ENCODE peak calls at places on chromosome 19, in six cellular contexts. One of them, this sample, is unnamed.

GRCh38 chr19:28217064-28217463 is 995.9 kb downstream of the UQCRFS1 start:
- DNase-seq in endothelial cell: no peak
- DNase-seq in prostate gland: no peak
- DNase-seq in stimulated activated CD4-positive, alpha-beta T cell treated with anti-CD3 and anti-CD28 coated beads, Interleukin-12 subunit alpha, Interleukin-12 subunit beta, amount 100 ng/mL, for 4 hours: no peak
- DNase-seq in hippocampal formation: no peak
- DNase-seq in activated CD4-positive, alpha-beta T cell treated with anti-CD3 and anti-CD28 coated beads, Interleukin-2, amount 10 ng/mL, durations not matched to agents 7 days and 5 days: no peak
- DNase-seq in this sample: no peak

GRCh38 chr19:737591-738093 is 13.3 kb upstream of the MISP start:
- DNase-seq in endothelial cell: peak
- DNase-seq in prostate gland: no peak
- DNase-seq in stimulated activated CD4-positive, alpha-beta T cell treated with anti-CD3 and anti-CD28 coated beads, Interleukin-12 subunit alpha, Interleukin-12 subunit beta, amount 100 ng/mL, for 4 hours: peak
- DNase-seq in hippocampal formation: no peak
- DNase-seq in activated CD4-positive, alpha-beta T cell treated with anti-CD3 and anti-CD28 coated beads, Interleukin-2, amount 10 ng/mL, durations not matched to agents 7 days and 5 days: peak
- DNase-seq in this sample: no peak

GRCh38 chr19:7734220-7735203 is 2.6 kb upstream of the CLEC4G start:
- DNase-seq in endothelial cell: no peak
- DNase-seq in prostate gland: no peak
- DNase-seq in stimulated activated CD4-positive, alpha-beta T cell treated with anti-CD3 and anti-CD28 coated beads, Interleukin-12 subunit alpha, Interleukin-12 subunit beta, amount 100 ng/mL, for 4 hours: no peak
- DNase-seq in hippocampal formation: no peak
- DNase-seq in activated CD4-positive, alpha-beta T cell treated with anti-CD3 and anti-CD28 coated beads, Interleukin-2, amount 10 ng/mL, durations not matched to agents 7 days and 5 days: no peak
- DNase-seq in this sample: no peak

GRCh38 chr19:50427997-50428425 is 4.7 kb upstream of the MYBPC2 start:
- DNase-seq in endothelial cell: no peak
- DNase-seq in prostate gland: peak
- DNase-seq in stimulated activated CD4-positive, alpha-beta T cell treated with anti-CD3 and anti-CD28 coated beads, Interleukin-12 subunit alpha, Interleukin-12 subunit beta, amount 100 ng/mL, for 4 hours: peak
- DNase-seq in hippocampal formation: peak
- DNase-seq in activated CD4-positive, alpha-beta T cell treated with anti-CD3 and anti-CD28 coated beads, Interleukin-2, amount 10 ng/mL, durations not matched to agents 7 days and 5 days: peak
- DNase-seq in this sample: peak

GRCh38 chr19:10835754-10836477 is at the start of gene TMED1:
- DNase-seq in endothelial cell: peak
- DNase-seq in prostate gland: peak
- DNase-seq in stimulated activated CD4-positive, alpha-beta T cell treated with anti-CD3 and anti-CD28 coated beads, Interleukin-12 subunit alpha, Interleukin-12 subunit beta, amount 100 ng/mL, for 4 hours: peak
- DNase-seq in hippocampal formation: peak
- DNase-seq in activated CD4-positive, alpha-beta T cell treated with anti-CD3 and anti-CD28 coated beads, Interleukin-2, amount 10 ng/mL, durations not matched to agents 7 days and 5 days: peak
- DNase-seq in this sample: peak

GRCh38 chr19:11064831-11065303 is 24.4 kb upstream of the LDLR start:
- DNase-seq in endothelial cell: no peak
- DNase-seq in prostate gland: no peak
- DNase-seq in stimulated activated CD4-positive, alpha-beta T cell treated with anti-CD3 and anti-CD28 coated beads, Interleukin-12 subunit alpha, Interleukin-12 subunit beta, amount 100 ng/mL, for 4 hours: no peak
- DNase-seq in hippocampal formation: no peak
- DNase-seq in activated CD4-positive, alpha-beta T cell treated with anti-CD3 and anti-CD28 coated beads, Interleukin-2, amount 10 ng/mL, durations not matched to agents 7 days and 5 days: no peak
- DNase-seq in this sample: no peak

GRCh38 chr19:48342841-48343540 is 17.6 kb downstream of the EMP3 start:
- DNase-seq in endothelial cell: no peak
- DNase-seq in prostate gland: no peak
- DNase-seq in stimulated activated CD4-positive, alpha-beta T cell treated with anti-CD3 and anti-CD28 coated beads, Interleukin-12 subunit alpha, Interleukin-12 subunit beta, amount 100 ng/mL, for 4 hours: no peak
- DNase-seq in hippocampal formation: no peak
- DNase-seq in activated CD4-positive, alpha-beta T cell treated with anti-CD3 and anti-CD28 coated beads, Interleukin-2, amount 10 ng/mL, durations not matched to agents 7 days and 5 days: no peak
- DNase-seq in this sample: no peak

GRCh38 chr19:39953915-39954314 is 17.1 kb upstream of the PSMC4 start:
- DNase-seq in endothelial cell: no peak
- DNase-seq in prostate gland: no peak
- DNase-seq in stimulated activated CD4-positive, alpha-beta T cell treated with anti-CD3 and anti-CD28 coated beads, Interleukin-12 subunit alpha, Interleukin-12 subunit beta, amount 100 ng/mL, for 4 hours: no peak
- DNase-seq in hippocampal formation: no peak
- DNase-seq in activated CD4-positive, alpha-beta T cell treated with anti-CD3 and anti-CD28 coated beads, Interleukin-2, amount 10 ng/mL, durations not matched to agents 7 days and 5 days: no peak
- DNase-seq in this sample: no peak

GRCh38 chr19:8324186-8325050 is 3.1 kb downstream of the RPS28 start:
- DNase-seq in endothelial cell: no peak
- DNase-seq in prostate gland: no peak
- DNase-seq in stimulated activated CD4-positive, alpha-beta T cell treated with anti-CD3 and anti-CD28 coated beads, Interleukin-12 subunit alpha, Interleukin-12 subunit beta, amount 100 ng/mL, for 4 hours: no peak
- DNase-seq in hippocampal formation: no peak
- DNase-seq in activated CD4-positive, alpha-beta T cell treated with anti-CD3 and anti-CD28 coated beads, Interleukin-2, amount 10 ng/mL, durations not matched to agents 7 days and 5 days: no peak
- DNase-seq in this sample: no peak

GRCh38 chr19:51546650-51547396 is 15.4 kb upstream of the SIGLEC6 start:
- DNase-seq in endothelial cell: peak
- DNase-seq in prostate gland: no peak
- DNase-seq in stimulated activated CD4-positive, alpha-beta T cell treated with anti-CD3 and anti-CD28 coated beads, Interleukin-12 subunit alpha, Interleukin-12 subunit beta, amount 100 ng/mL, for 4 hours: no peak
- DNase-seq in hippocampal formation: no peak
- DNase-seq in activated CD4-positive, alpha-beta T cell treated with anti-CD3 and anti-CD28 coated beads, Interleukin-2, amount 10 ng/mL, durations not matched to agents 7 days and 5 days: peak
- DNase-seq in this sample: no peak

GRCh38 chr19:49911381-49912145 is 14.9 kb upstream of the IL4I1 start:
- DNase-seq in endothelial cell: no peak
- DNase-seq in prostate gland: no peak
- DNase-seq in stimulated activated CD4-positive, alpha-beta T cell treated with anti-CD3 and anti-CD28 coated beads, Interleukin-12 subunit alpha, Interleukin-12 subunit beta, amount 100 ng/mL, for 4 hours: no peak
- DNase-seq in hippocampal formation: peak
- DNase-seq in activated CD4-positive, alpha-beta T cell treated with anti-CD3 and anti-CD28 coated beads, Interleukin-2, amount 10 ng/mL, durations not matched to agents 7 days and 5 days: no peak
- DNase-seq in this sample: no peak

GRCh38 chr19:459724-460511 is 915 bp downstream of the SHC2 start:
- DNase-seq in endothelial cell: peak
- DNase-seq in prostate gland: peak
- DNase-seq in stimulated activated CD4-positive, alpha-beta T cell treated with anti-CD3 and anti-CD28 coated beads, Interleukin-12 subunit alpha, Interleukin-12 subunit beta, amount 100 ng/mL, for 4 hours: peak
- DNase-seq in hippocampal formation: peak
- DNase-seq in activated CD4-positive, alpha-beta T cell treated with anti-CD3 and anti-CD28 coated beads, Interleukin-2, amount 10 ng/mL, durations not matched to agents 7 days and 5 days: peak
- DNase-seq in this sample: peak

GRCh38 chr19:6126335-6126974 is 9.0 kb upstream of the ACSBG2 start:
- DNase-seq in endothelial cell: no peak
- DNase-seq in prostate gland: no peak
- DNase-seq in stimulated activated CD4-positive, alpha-beta T cell treated with anti-CD3 and anti-CD28 coated beads, Interleukin-12 subunit alpha, Interleukin-12 subunit beta, amount 100 ng/mL, for 4 hours: no peak
- DNase-seq in hippocampal formation: no peak
- DNase-seq in activated CD4-positive, alpha-beta T cell treated with anti-CD3 and anti-CD28 coated beads, Interleukin-2, amount 10 ng/mL, durations not matched to agents 7 days and 5 days: peak
- DNase-seq in this sample: no peak

GRCh38 chr19:2121416-2122051 is 24.8 kb downstream of the IZUMO4 start:
- DNase-seq in endothelial cell: no peak
- DNase-seq in prostate gland: no peak
- DNase-seq in stimulated activated CD4-positive, alpha-beta T cell treated with anti-CD3 and anti-CD28 coated beads, Interleukin-12 subunit alpha, Interleukin-12 subunit beta, amount 100 ng/mL, for 4 hours: no peak
- DNase-seq in hippocampal formation: no peak
- DNase-seq in activated CD4-positive, alpha-beta T cell treated with anti-CD3 and anti-CD28 coated beads, Interleukin-2, amount 10 ng/mL, durations not matched to agents 7 days and 5 days: no peak
- DNase-seq in this sample: no peak

GRCh38 chr19:30784850-30785459 is 412.8 kb downstream of the ZNF536 start:
- DNase-seq in endothelial cell: peak
- DNase-seq in prostate gland: peak
- DNase-seq in stimulated activated CD4-positive, alpha-beta T cell treated with anti-CD3 and anti-CD28 coated beads, Interleukin-12 subunit alpha, Interleukin-12 subunit beta, amount 100 ng/mL, for 4 hours: peak
- DNase-seq in hippocampal formation: no peak
- DNase-seq in activated CD4-positive, alpha-beta T cell treated with anti-CD3 and anti-CD28 coated beads, Interleukin-2, amount 10 ng/mL, durations not matched to agents 7 days and 5 days: peak
- DNase-seq in this sample: peak

GRCh38 chr19:5138606-5139594 is 170.0 kb downstream of the KDM4B start:
- DNase-seq in endothelial cell: no peak
- DNase-seq in prostate gland: no peak
- DNase-seq in stimulated activated CD4-positive, alpha-beta T cell treated with anti-CD3 and anti-CD28 coated beads, Interleukin-12 subunit alpha, Interleukin-12 subunit beta, amount 100 ng/mL, for 4 hours: peak
- DNase-seq in hippocampal formation: no peak
- DNase-seq in activated CD4-positive, alpha-beta T cell treated with anti-CD3 and anti-CD28 coated beads, Interleukin-2, amount 10 ng/mL, durations not matched to agents 7 days and 5 days: peak
- DNase-seq in this sample: no peak

GRCh38 chr19:5691930-5692784 is 2.1 kb downstream of the RPL36 start:
- DNase-seq in endothelial cell: no peak
- DNase-seq in prostate gland: no peak
- DNase-seq in stimulated activated CD4-positive, alpha-beta T cell treated with anti-CD3 and anti-CD28 coated beads, Interleukin-12 subunit alpha, Interleukin-12 subunit beta, amount 100 ng/mL, for 4 hours: peak
- DNase-seq in hippocampal formation: no peak
- DNase-seq in activated CD4-positive, alpha-beta T cell treated with anti-CD3 and anti-CD28 coated beads, Interleukin-2, amount 10 ng/mL, durations not matched to agents 7 days and 5 days: no peak
- DNase-seq in this sample: no peak

GRCh38 chr19:30133803-30134202 is 191.8 kb downstream of the URI1 start:
- DNase-seq in endothelial cell: no peak
- DNase-seq in prostate gland: no peak
- DNase-seq in stimulated activated CD4-positive, alpha-beta T cell treated with anti-CD3 and anti-CD28 coated beads, Interleukin-12 subunit alpha, Interleukin-12 subunit beta, amount 100 ng/mL, for 4 hours: no peak
- DNase-seq in hippocampal formation: no peak
- DNase-seq in activated CD4-positive, alpha-beta T cell treated with anti-CD3 and anti-CD28 coated beads, Interleukin-2, amount 10 ng/mL, durations not matched to agents 7 days and 5 days: no peak
- DNase-seq in this sample: no peak

GRCh38 chr19:35019144-35019543 is 11.1 kb upstream of the SCN1B start:
- DNase-seq in endothelial cell: no peak
- DNase-seq in prostate gland: no peak
- DNase-seq in stimulated activated CD4-positive, alpha-beta T cell treated with anti-CD3 and anti-CD28 coated beads, Interleukin-12 subunit alpha, Interleukin-12 subunit beta, amount 100 ng/mL, for 4 hours: no peak
- DNase-seq in hippocampal formation: no peak
- DNase-seq in activated CD4-positive, alpha-beta T cell treated with anti-CD3 and anti-CD28 coated beads, Interleukin-2, amount 10 ng/mL, durations not matched to agents 7 days and 5 days: no peak
- DNase-seq in this sample: no peak

GRCh38 chr19:57465680-57466381 is 8.9 kb upstream of the VN1R1 start:
- DNase-seq in endothelial cell: peak
- DNase-seq in prostate gland: no peak
- DNase-seq in stimulated activated CD4-positive, alpha-beta T cell treated with anti-CD3 and anti-CD28 coated beads, Interleukin-12 subunit alpha, Interleukin-12 subunit beta, amount 100 ng/mL, for 4 hours: no peak
- DNase-seq in hippocampal formation: no peak
- DNase-seq in activated CD4-positive, alpha-beta T cell treated with anti-CD3 and anti-CD28 coated beads, Interleukin-2, amount 10 ng/mL, durations not matched to agents 7 days and 5 days: peak
- DNase-seq in this sample: no peak

GRCh38 chr19:50705422-50706019 is 14.1 kb downstream of the SHANK1 start:
- DNase-seq in endothelial cell: no peak
- DNase-seq in prostate gland: no peak
- DNase-seq in stimulated activated CD4-positive, alpha-beta T cell treated with anti-CD3 and anti-CD28 coated beads, Interleukin-12 subunit alpha, Interleukin-12 subunit beta, amount 100 ng/mL, for 4 hours: no peak
- DNase-seq in hippocampal formation: peak
- DNase-seq in activated CD4-positive, alpha-beta T cell treated with anti-CD3 and anti-CD28 coated beads, Interleukin-2, amount 10 ng/mL, durations not matched to agents 7 days and 5 days: peak
- DNase-seq in this sample: no peak

GRCh38 chr19:6249296-6249695 is 30.5 kb downstream of the MLLT1 start:
- DNase-seq in endothelial cell: no peak
- DNase-seq in prostate gland: no peak
- DNase-seq in stimulated activated CD4-positive, alpha-beta T cell treated with anti-CD3 and anti-CD28 coated beads, Interleukin-12 subunit alpha, Interleukin-12 subunit beta, amount 100 ng/mL, for 4 hours: no peak
- DNase-seq in hippocampal formation: peak
- DNase-seq in activated CD4-positive, alpha-beta T cell treated with anti-CD3 and anti-CD28 coated beads, Interleukin-2, amount 10 ng/mL, durations not matched to agents 7 days and 5 days: no peak
- DNase-seq in this sample: no peak

GRCh38 chr19:1315470-1316166 is 29.9 kb downstream of the EFNA2 start:
- DNase-seq in endothelial cell: peak
- DNase-seq in prostate gland: peak
- DNase-seq in stimulated activated CD4-positive, alpha-beta T cell treated with anti-CD3 and anti-CD28 coated beads, Interleukin-12 subunit alpha, Interleukin-12 subunit beta, amount 100 ng/mL, for 4 hours: peak
- DNase-seq in hippocampal formation: peak
- DNase-seq in activated CD4-positive, alpha-beta T cell treated with anti-CD3 and anti-CD28 coated beads, Interleukin-2, amount 10 ng/mL, durations not matched to agents 7 days and 5 days: peak
- DNase-seq in this sample: no peak

GRCh38 chr19:51511353-51511752 is 9.8 kb upstream of the SIGLEC12 start:
- DNase-seq in endothelial cell: peak
- DNase-seq in prostate gland: no peak
- DNase-seq in stimulated activated CD4-positive, alpha-beta T cell treated with anti-CD3 and anti-CD28 coated beads, Interleukin-12 subunit alpha, Interleukin-12 subunit beta, amount 100 ng/mL, for 4 hours: no peak
- DNase-seq in hippocampal formation: no peak
- DNase-seq in activated CD4-positive, alpha-beta T cell treated with anti-CD3 and anti-CD28 coated beads, Interleukin-2, amount 10 ng/mL, durations not matched to agents 7 days and 5 days: no peak
- DNase-seq in this sample: no peak

GRCh38 chr19:50203281-50204080 is at the start of gene MYH14:
- DNase-seq in endothelial cell: no peak
- DNase-seq in prostate gland: peak
- DNase-seq in stimulated activated CD4-positive, alpha-beta T cell treated with anti-CD3 and anti-CD28 coated beads, Interleukin-12 subunit alpha, Interleukin-12 subunit beta, amount 100 ng/mL, for 4 hours: peak
- DNase-seq in hippocampal formation: peak
- DNase-seq in activated CD4-positive, alpha-beta T cell treated with anti-CD3 and anti-CD28 coated beads, Interleukin-2, amount 10 ng/mL, durations not matched to agents 7 days and 5 days: no peak
- DNase-seq in this sample: peak

GRCh38 chr19:57558525-57558924 is 1.1 kb downstream of the ZNF550 start:
- DNase-seq in endothelial cell: no peak
- DNase-seq in prostate gland: no peak
- DNase-seq in stimulated activated CD4-positive, alpha-beta T cell treated with anti-CD3 and anti-CD28 coated beads, Interleukin-12 subunit alpha, Interleukin-12 subunit beta, amount 100 ng/mL, for 4 hours: no peak
- DNase-seq in hippocampal formation: no peak
- DNase-seq in activated CD4-positive, alpha-beta T cell treated with anti-CD3 and anti-CD28 coated beads, Interleukin-2, amount 10 ng/mL, durations not matched to agents 7 days and 5 days: no peak
- DNase-seq in this sample: no peak

GRCh38 chr19:31784631-31785237 is 435.5 kb upstream of the TSHZ3 start:
- DNase-seq in endothelial cell: no peak
- DNase-seq in prostate gland: no peak
- DNase-seq in stimulated activated CD4-positive, alpha-beta T cell treated with anti-CD3 and anti-CD28 coated beads, Interleukin-12 subunit alpha, Interleukin-12 subunit beta, amount 100 ng/mL, for 4 hours: no peak
- DNase-seq in hippocampal formation: no peak
- DNase-seq in activated CD4-positive, alpha-beta T cell treated with anti-CD3 and anti-CD28 coated beads, Interleukin-2, amount 10 ng/mL, durations not matched to agents 7 days and 5 days: no peak
- DNase-seq in this sample: no peak

GRCh38 chr19:6610934-6611370 is 20.0 kb upstream of the CD70 start:
- DNase-seq in endothelial cell: no peak
- DNase-seq in prostate gland: no peak
- DNase-seq in stimulated activated CD4-positive, alpha-beta T cell treated with anti-CD3 and anti-CD28 coated beads, Interleukin-12 subunit alpha, Interleukin-12 subunit beta, amount 100 ng/mL, for 4 hours: no peak
- DNase-seq in hippocampal formation: no peak
- DNase-seq in activated CD4-positive, alpha-beta T cell treated with anti-CD3 and anti-CD28 coated beads, Interleukin-2, amount 10 ng/mL, durations not matched to agents 7 days and 5 days: no peak
- DNase-seq in this sample: no peak

GRCh38 chr19:48868196-48868886 is at the start of gene PLEKHA4:
- DNase-seq in endothelial cell: peak
- DNase-seq in prostate gland: no peak
- DNase-seq in stimulated activated CD4-positive, alpha-beta T cell treated with anti-CD3 and anti-CD28 coated beads, Interleukin-12 subunit alpha, Interleukin-12 subunit beta, amount 100 ng/mL, for 4 hours: no peak
- DNase-seq in hippocampal formation: no peak
- DNase-seq in activated CD4-positive, alpha-beta T cell treated with anti-CD3 and anti-CD28 coated beads, Interleukin-2, amount 10 ng/mL, durations not matched to agents 7 days and 5 days: no peak
- DNase-seq in this sample: peak

GRCh38 chr19:32131037-32131436 is 214.4 kb upstream of the ZNF507 start:
- DNase-seq in endothelial cell: no peak
- DNase-seq in prostate gland: no peak
- DNase-seq in stimulated activated CD4-positive, alpha-beta T cell treated with anti-CD3 and anti-CD28 coated beads, Interleukin-12 subunit alpha, Interleukin-12 subunit beta, amount 100 ng/mL, for 4 hours: no peak
- DNase-seq in hippocampal formation: no peak
- DNase-seq in activated CD4-positive, alpha-beta T cell treated with anti-CD3 and anti-CD28 coated beads, Interleukin-2, amount 10 ng/mL, durations not matched to agents 7 days and 5 days: no peak
- DNase-seq in this sample: no peak

GRCh38 chr19:49058592-49058991 is 1.0 kb upstream of the CGB7 start:
- DNase-seq in endothelial cell: no peak
- DNase-seq in prostate gland: peak
- DNase-seq in stimulated activated CD4-positive, alpha-beta T cell treated with anti-CD3 and anti-CD28 coated beads, Interleukin-12 subunit alpha, Interleukin-12 subunit beta, amount 100 ng/mL, for 4 hours: no peak
- DNase-seq in hippocampal formation: no peak
- DNase-seq in activated CD4-positive, alpha-beta T cell treated with anti-CD3 and anti-CD28 coated beads, Interleukin-2, amount 10 ng/mL, durations not matched to agents 7 days and 5 days: no peak
- DNase-seq in this sample: no peak

GRCh38 chr19:47534628-47535027 is 19.8 kb upstream of the NAPA start:
- DNase-seq in endothelial cell: no peak
- DNase-seq in prostate gland: no peak
- DNase-seq in stimulated activated CD4-positive, alpha-beta T cell treated with anti-CD3 and anti-CD28 coated beads, Interleukin-12 subunit alpha, Interleukin-12 subunit beta, amount 100 ng/mL, for 4 hours: no peak
- DNase-seq in hippocampal formation: no peak
- DNase-seq in activated CD4-positive, alpha-beta T cell treated with anti-CD3 and anti-CD28 coated beads, Interleukin-2, amount 10 ng/mL, durations not matched to agents 7 days and 5 days: no peak
- DNase-seq in this sample: no peak

GRCh38 chr19:47107201-47107952 is 6.2 kb downstream of the ZC3H4 start:
- DNase-seq in endothelial cell: no peak
- DNase-seq in prostate gland: no peak
- DNase-seq in stimulated activated CD4-positive, alpha-beta T cell treated with anti-CD3 and anti-CD28 coated beads, Interleukin-12 subunit alpha, Interleukin-12 subunit beta, amount 100 ng/mL, for 4 hours: no peak
- DNase-seq in hippocampal formation: peak
- DNase-seq in activated CD4-positive, alpha-beta T cell treated with anti-CD3 and anti-CD28 coated beads, Interleukin-2, amount 10 ng/mL, durations not matched to agents 7 days and 5 days: peak
- DNase-seq in this sample: no peak

GRCh38 chr19:55447421-55448174 is 4.5 kb upstream of the SHISA7 start:
- DNase-seq in endothelial cell: no peak
- DNase-seq in prostate gland: peak
- DNase-seq in stimulated activated CD4-positive, alpha-beta T cell treated with anti-CD3 and anti-CD28 coated beads, Interleukin-12 subunit alpha, Interleukin-12 subunit beta, amount 100 ng/mL, for 4 hours: no peak
- DNase-seq in hippocampal formation: peak
- DNase-seq in activated CD4-positive, alpha-beta T cell treated with anti-CD3 and anti-CD28 coated beads, Interleukin-2, amount 10 ng/mL, durations not matched to agents 7 days and 5 days: no peak
- DNase-seq in this sample: no peak

GRCh38 chr19:46411088-46412033 is 2.0 kb downstream of the CCDC8 start:
- DNase-seq in endothelial cell: no peak
- DNase-seq in prostate gland: no peak
- DNase-seq in stimulated activated CD4-positive, alpha-beta T cell treated with anti-CD3 and anti-CD28 coated beads, Interleukin-12 subunit alpha, Interleukin-12 subunit beta, amount 100 ng/mL, for 4 hours: no peak
- DNase-seq in hippocampal formation: no peak
- DNase-seq in activated CD4-positive, alpha-beta T cell treated with anti-CD3 and anti-CD28 coated beads, Interleukin-2, amount 10 ng/mL, durations not matched to agents 7 days and 5 days: no peak
- DNase-seq in this sample: no peak